ENCODE peak calls at places on chromosome 3, in five cellular contexts. C is AG10803; R is activated naive CD8-positive, alpha-beta T cell treated with anti-CD3 and anti-CD28 coated beads, Interleukin-2, amount 50 U/mL, for 16 hours; L is cardiac septum; A is stimulated activated CD8-positive, alpha-beta memory T cell treated with anti-CD3 and anti-CD28 coated beads, Interleukin-2, amount 100 ng/mL, for 48 hours. T is an unnamed sample.

GRCh38 chr3:125310623-125311076 is 64.5 kb downstream of the ZNF148 start:
- DNase-seq in L (no peak), R (no peak), C (no peak), A (peak; percentile 41), T (no peak)

GRCh38 chr3:60972599-60972998 is 278.7 kb downstream of the FHIT start:
- DNase-seq in A (no peak), C (no peak), R (no peak), L (no peak), T (no peak)

GRCh38 chr3:13507791-13508339 is 27.8 kb downstream of the HDAC11 start:
- DNase-seq in C (peak; percentile 43), R (no peak), L (no peak), A (no peak), T (no peak)

GRCh38 chr3:134103470-134103869 is 73.7 kb upstream of the SLCO2A1 start:
- DNase-seq in R (no peak), C (peak; percentile 49), A (no peak), L (no peak), T (no peak)

GRCh38 chr3:116384717-116385116 is 60.6 kb downstream of the LSAMP start:
- DNase-seq in A (no peak), L (no peak), R (no peak), C (no peak), T (no peak)

GRCh38 chr3:44419923-44420650 is 57.4 kb downstream of the ZNF445 start:
- DNase-seq in R (no peak), C (no peak), A (no peak), L (no peak), T (no peak)

GRCh38 chr3:98733778-98734281 is 29.3 kb upstream of the ST3GAL6 start:
- DNase-seq in C (no peak), L (no peak), A (no peak), R (no peak), T (no peak)

GRCh38 chr3:6723205-6723604 is 137.7 kb upstream of the GRM7 start:
- DNase-seq in A (no peak), C (no peak), L (no peak), R (no peak), T (no peak)

GRCh38 chr3:15471861-15472260 is 44.5 kb downstream of the EAF1 start:
- DNase-seq in C (no peak), R (no peak), A (no peak), L (no peak), T (no peak)

GRCh38 chr3:186949281-186949982 is 19.1 kb downstream of the ST6GAL1 start:
- DNase-seq in L (no peak), R (no peak), A (no peak), C (no peak), T (no peak)

GRCh38 chr3:55723653-55724406 is 236.7 kb upstream of the WNT5A start:
- DNase-seq in R (no peak), L (no peak), C (no peak), A (no peak), T (no peak)

GRCh38 chr3:79651536-79652065 is 116.2 kb downstream of the ROBO1 start:
- DNase-seq in R (no peak), C (no peak), A (no peak), L (no peak), T (no peak)

GRCh38 chr3:171564723-171565122 is 104.5 kb upstream of the TNIK start:
- DNase-seq in R (no peak), C (no peak), A (no peak), L (no peak), T (no peak)

GRCh38 chr3:116391296-116392201 is 53.7 kb downstream of the LSAMP start:
- DNase-seq in C (no peak), A (no peak), L (peak; percentile 73), R (no peak), T (no peak)

GRCh38 chr3:22045882-22046281 is 294.9 kb upstream of the ZNF385D start:
- DNase-seq in R (no peak), A (no peak), L (no peak), C (no peak), T (no peak)

GRCh38 chr3:113247664-113248458 is 36.5 kb downstream of the BOC start:
- DNase-seq in R (no peak), L (no peak), C (peak; percentile 56), A (no peak), T (peak; percentile 90)

GRCh38 chr3:146382386-146382785 is 87.0 kb downstream of the PLSCR2 start:
- DNase-seq in R (no peak), L (no peak), C (no peak), A (no peak), T (no peak)

GRCh38 chr3:133092676-133093075 is 54.5 kb downstream of the TMEM108 start:
- DNase-seq in R (no peak), L (no peak), C (no peak), A (no peak), T (no peak)

GRCh38 chr3:102419786-102420185 is 15.0 kb upstream of the ZPLD1 start:
- DNase-seq in L (no peak), C (no peak), A (no peak), R (no peak), T (no peak)

GRCh38 chr3:139477710-139478640 is 1.7 kb upstream of the RBP2 start:
- DNase-seq in A (no peak), L (no peak), C (no peak), R (no peak), T (no peak)

GRCh38 chr3:62403765-62404164 is 30.4 kb upstream of the FEZF2 start:
- DNase-seq in L (no peak), R (no peak), A (no peak), C (no peak), T (no peak)

GRCh38 chr3:149511040-149511626 is 36.6 kb downstream of the TM4SF4 start:
- DNase-seq in C (no peak), L (no peak), R (no peak), A (no peak), T (no peak)

GRCh38 chr3:78809941-78810340 is 957.9 kb downstream of the ROBO1 start:
- DNase-seq in R (no peak), A (no peak), C (peak; percentile 89), L (no peak), T (no peak)

GRCh38 chr3:150105886-150106612 is 135.4 kb upstream of the PFN2 start:
- DNase-seq in A (no peak), L (no peak), R (no peak), C (peak; percentile 72), T (no peak)

GRCh38 chr3:12644297-12644937 is 19.5 kb downstream of the RAF1 start:
- DNase-seq in A (no peak), C (peak; percentile 77), L (no peak), R (no peak), T (no peak)

GRCh38 chr3:97575742-97576141 is 188.8 kb upstream of the ARL6 start:
- DNase-seq in C (no peak), R (no peak), A (no peak), L (no peak), T (no peak)

GRCh38 chr3:115239717-115240116 is 92.6 kb upstream of the ZBTB20 start:
- DNase-seq in R (no peak), C (peak; percentile 92), L (peak; percentile 85), A (no peak), T (peak; percentile 60)

GRCh38 chr3:123687286-123687685 is 102.4 kb upstream of the HACD2 start:
- DNase-seq in L (no peak), C (no peak), R (no peak), A (no peak), T (no peak)

GRCh38 chr3:50297896-50298725 is 1.1 kb downstream of the HYAL3 start:
- DNase-seq in A (no peak), R (no peak), C (no peak), L (no peak), T (peak; percentile 71)

GRCh38 chr3:196220587-196220986 is 4.3 kb downstream of the SLC51A start:
- DNase-seq in R (no peak), C (no peak), A (no peak), L (peak; percentile 84), T (no peak)

GRCh38 chr3:94028093-94028837 is at the start of gene STX19:
- DNase-seq in C (no peak), R (no peak), L (no peak), A (no peak), T (no peak)

GRCh38 chr3:129429080-129429451 is 630 bp upstream of the EFCAB12 start:
- DNase-seq in L (no peak), R (no peak), A (no peak), C (no peak), T (no peak)

GRCh38 chr3:196991581-196992460 is 23.2 kb upstream of the PIGZ start:
- DNase-seq in A (no peak), R (no peak), L (peak; percentile 63), C (no peak), T (peak; percentile 40)

GRCh38 chr3:23796518-23796917 is 9.2 kb upstream of the UBE2E1 start:
- DNase-seq in A (no peak), R (no peak), C (no peak), L (no peak), T (no peak)

GRCh38 chr3:188583476-188584161 is 429.7 kb downstream of the LPP start:
- DNase-seq in L (no peak), A (peak; percentile 13), C (no peak), R (no peak), T (no peak)

GRCh38 chr3:47163023-47163989 is 607 bp downstream of the SETD2 start:
- DNase-seq in C (peak; percentile 31), L (peak; percentile 79), R (peak; percentile 25), A (peak; percentile 37), T (peak; percentile 70)

GRCh38 chr3:148464246-148464645 is 233.5 kb upstream of the AGTR1 start:
- DNase-seq in C (no peak), L (no peak), A (no peak), R (no peak), T (no peak)

GRCh38 chr3:196670335-196670734 is 30.8 kb downstream of the NRROS start:
- DNase-seq in C (no peak), R (no peak), L (no peak), A (no peak), T (no peak)

T was measured in sigmoid colon.